ENCODE peak calls at places on chromosomes 3 and 15, in six cellular contexts. V is stimulated activated CD8-positive, alpha-beta memory T cell treated with anti-CD3 and anti-CD28 coated beads, Interleukin-4, amount 100 ng/mL, for 4 hours; W is pancreas; T is fibroblast of the aortic adventitia; P is mucosa of descending colon; B is right cardiac atrium. I is an unnamed sample.

GRCh38 chr15:42385980-42386695 is 26.8 kb downstream of the CAPN3 start:
- DNase-seq in W (no peak), P (no peak), T (no peak), V (no peak), B (no peak), I (no peak)

GRCh38 chr3:159787191-159787590 is 201.4 kb upstream of the IL12A start:
- DNase-seq in T (peak; percentile 70), W (no peak), P (peak; percentile 36), V (no peak), B (no peak), I (no peak)

GRCh38 chr3:54433846-54434245 is 311.5 kb downstream of the CACNA2D3 start:
- DNase-seq in V (no peak), P (no peak), W (no peak), B (no peak), T (no peak), I (no peak)

GRCh38 chr3:99957086-99957821 is 139.6 kb downstream of the CMSS1 start:
- DNase-seq in W (no peak), T (peak; percentile 40), B (no peak), V (no peak), P (no peak), I (no peak)

GRCh38 chr3:150495563-150496168 is 50.6 kb downstream of the SERP1 start:
- DNase-seq in V (no peak), T (peak; percentile 79), P (no peak), W (no peak), B (no peak), I (no peak)

GRCh38 chr3:13141991-13142412 is 68.8 kb upstream of the IQSEC1 start:
- DNase-seq in B (peak; percentile 72), T (peak; percentile 40), P (no peak), W (no peak), V (no peak), I (no peak)

GRCh38 chr15:95669146-95669922 is 661.2 kb upstream of the NR2F2 start:
- DNase-seq in P (no peak), V (no peak), B (no peak), T (peak; percentile 26), W (no peak), I (peak; percentile 9)

GRCh38 chr3:128152419-128153155 is 694 bp upstream of the EEFSEC start:
- DNase-seq in P (no peak), B (no peak), W (no peak), V (no peak), T (no peak), I (no peak)

GRCh38 chr3:127052121-127052561 is 69.2 kb downstream of the PLXNA1 start:
- DNase-seq in T (peak; percentile 55), P (peak; percentile 84), V (no peak), B (peak; percentile 95), W (no peak), I (peak; percentile 90)